ENCODE peak calls at places on chromosome 3, in seven cellular contexts. One of them, this sample, is unnamed.

GRCh38 chr3:183116051-183116614 is 16.8 kb upstream of the MCCC1 start:
- DNase-seq in SK-N-SH: peak
- DNase-seq in K562: peak
- DNase-seq in HCT116: no peak
- DNase-seq in GM12878: no peak
- DNase-seq in H1: peak
- DNase-seq in HepG2: peak
- DNase-seq in this sample: peak

GRCh38 chr3:147008886-147009285 is 397.5 kb downstream of the ZIC4 start:
- DNase-seq in HCT116: no peak
- DNase-seq in K562: no peak
- DNase-seq in H1: no peak
- DNase-seq in GM12878: no peak
- DNase-seq in HepG2: no peak
- DNase-seq in SK-N-SH: no peak
- DNase-seq in this sample: peak

GRCh38 chr3:152517517-152517916 is 248.8 kb downstream of the MBNL1 start:
- DNase-seq in H1: no peak
- DNase-seq in HCT116: no peak
- DNase-seq in GM12878: no peak
- DNase-seq in HepG2: no peak
- DNase-seq in SK-N-SH: no peak
- DNase-seq in K562: no peak
- DNase-seq in this sample: no peak

GRCh38 chr3:119924111-119925094 is 142.5 kb downstream of the NR1I2 start:
- DNase-seq in GM12878: no peak
- DNase-seq in HepG2: no peak
- DNase-seq in H1: no peak
- DNase-seq in SK-N-SH: no peak
- DNase-seq in K562: no peak
- DNase-seq in HCT116: no peak
- DNase-seq in this sample: no peak

GRCh38 chr3:144652573-144652972 is 681.0 kb downstream of the DIPK2A start:
- DNase-seq in HepG2: no peak
- DNase-seq in SK-N-SH: no peak
- DNase-seq in K562: no peak
- DNase-seq in GM12878: no peak
- DNase-seq in HCT116: no peak
- DNase-seq in H1: no peak
- DNase-seq in this sample: peak

GRCh38 chr3:129974451-129975331 is at the start of gene TRH:
- DNase-seq in H1: no peak
- DNase-seq in GM12878: no peak
- DNase-seq in SK-N-SH: peak
- DNase-seq in HCT116: no peak
- DNase-seq in K562: no peak
- DNase-seq in HepG2: no peak
- DNase-seq in this sample: no peak

GRCh38 chr3:74624301-74624700 is 9.8 kb upstream of the CNTN3 start:
- DNase-seq in GM12878: no peak
- DNase-seq in HCT116: no peak
- DNase-seq in SK-N-SH: no peak
- DNase-seq in H1: no peak
- DNase-seq in K562: no peak
- DNase-seq in HepG2: no peak
- DNase-seq in this sample: no peak

GRCh38 chr3:13197281-13197680 is 124.1 kb upstream of the IQSEC1 start:
- DNase-seq in HepG2: no peak
- DNase-seq in H1: no peak
- DNase-seq in GM12878: no peak
- DNase-seq in HCT116: no peak
- DNase-seq in K562: no peak
- DNase-seq in SK-N-SH: no peak
- DNase-seq in this sample: no peak

GRCh38 chr3:5029715-5030114 is 50.5 kb downstream of the BHLHE40 start:
- DNase-seq in H1: no peak
- DNase-seq in HCT116: no peak
- DNase-seq in GM12878: no peak
- DNase-seq in HepG2: no peak
- DNase-seq in K562: no peak
- DNase-seq in SK-N-SH: no peak
- DNase-seq in this sample: no peak

GRCh38 chr3:32975891-32976290 is 24.4 kb downstream of the CCR4 start:
- DNase-seq in GM12878: no peak
- DNase-seq in H1: no peak
- DNase-seq in K562: no peak
- DNase-seq in HCT116: no peak
- DNase-seq in SK-N-SH: no peak
- DNase-seq in HepG2: no peak
- DNase-seq in this sample: no peak

GRCh38 chr3:56783644-56784451 is 17.9 kb downstream of the ARHGEF3 start:
- DNase-seq in GM12878: peak
- DNase-seq in SK-N-SH: no peak
- DNase-seq in HepG2: peak
- DNase-seq in HCT116: no peak
- DNase-seq in K562: no peak
- DNase-seq in H1: no peak
- DNase-seq in this sample: peak
- TF ChIP-seq JUND in GM12878: peak
- TF ChIP-seq JUND in SK-N-SH: no peak
- TF ChIP-seq JUND in HepG2: no peak
- TF ChIP-seq JUND in HCT116: no peak
- TF ChIP-seq JUND in K562: no peak
- TF ChIP-seq JUND in H1: no peak
- TF ChIP-seq JUND in this sample: no peak

GRCh38 chr3:105747056-105747455 is 121.8 kb downstream of the CBLB start:
- DNase-seq in GM12878: no peak
- DNase-seq in H1: no peak
- DNase-seq in K562: no peak
- DNase-seq in SK-N-SH: no peak
- DNase-seq in HepG2: no peak
- DNase-seq in HCT116: no peak
- DNase-seq in this sample: no peak
- TF ChIP-seq JUND in GM12878: no peak
- TF ChIP-seq JUND in H1: no peak
- TF ChIP-seq JUND in K562: no peak
- TF ChIP-seq JUND in SK-N-SH: peak
- TF ChIP-seq JUND in HepG2: no peak
- TF ChIP-seq JUND in HCT116: no peak
- TF ChIP-seq JUND in this sample: no peak

DNA sequence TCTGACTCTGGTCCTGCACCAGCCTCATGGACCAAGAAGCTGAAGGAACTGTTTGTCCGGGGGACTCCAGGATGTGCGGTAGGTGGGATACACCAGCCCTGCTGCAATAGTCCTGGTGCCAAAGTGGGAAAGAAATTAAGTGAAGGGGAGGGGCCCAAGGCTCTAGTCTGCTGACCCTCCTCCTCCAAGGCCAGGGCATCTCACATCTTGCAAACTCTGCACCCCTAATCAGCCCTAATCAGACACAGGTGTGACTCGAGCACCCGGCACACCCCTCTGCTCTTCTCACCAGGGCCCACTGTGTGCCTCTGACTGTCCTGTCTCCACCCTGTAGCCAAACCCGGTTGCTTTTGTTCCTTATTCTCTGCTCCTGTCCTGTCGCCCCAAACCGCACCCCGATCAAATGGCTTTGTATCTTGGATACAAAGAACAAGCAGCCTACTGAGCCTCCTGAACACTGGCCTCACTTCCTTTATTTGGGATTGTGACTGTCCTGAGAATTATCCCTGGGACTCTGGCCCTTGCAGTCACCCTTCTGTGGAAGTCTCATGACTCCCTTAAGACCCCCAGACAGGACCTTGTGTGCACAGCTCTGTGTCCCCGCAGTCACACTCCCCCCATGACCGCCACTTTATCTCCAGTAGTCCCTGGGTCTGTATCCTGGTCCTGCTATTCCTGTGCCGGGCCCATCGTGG is 26.7 kb upstream of the SLC41A3 start:
- DNase-seq in HCT116: no peak
- DNase-seq in HepG2: no peak
- DNase-seq in H1: no peak
- DNase-seq in K562: no peak
- DNase-seq in SK-N-SH: no peak
- DNase-seq in GM12878: no peak
- DNase-seq in this sample: no peak
- TF ChIP-seq JUND in HCT116: no peak
- TF ChIP-seq JUND in HepG2: no peak
- TF ChIP-seq JUND in H1: no peak
- TF ChIP-seq JUND in K562: no peak
- TF ChIP-seq JUND in SK-N-SH: no peak
- TF ChIP-seq JUND in GM12878: no peak
- TF ChIP-seq JUND in this sample: no peak

DNA sequence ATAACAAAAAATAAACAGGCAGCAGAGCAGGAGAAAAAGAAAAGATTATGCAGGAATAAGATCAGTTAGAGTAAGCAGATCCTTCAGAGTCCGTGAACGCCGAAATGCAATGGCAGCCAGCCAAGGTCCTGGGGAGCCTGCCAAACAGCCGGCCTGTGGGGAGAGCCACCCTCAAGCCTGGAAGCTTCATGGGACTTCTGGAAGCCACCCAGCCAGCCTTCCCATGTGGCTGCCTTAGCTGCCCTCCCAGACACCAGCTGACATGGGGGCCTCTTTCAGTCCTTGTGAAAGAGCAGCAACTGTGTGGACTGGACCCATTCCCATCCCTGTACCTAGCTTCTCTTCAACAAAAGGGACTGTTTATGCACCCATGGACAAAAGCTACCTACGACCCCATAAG is 64.9 kb upstream of the RAD18 start:
- DNase-seq in SK-N-SH: peak
- DNase-seq in K562: no peak
- DNase-seq in GM12878: no peak
- DNase-seq in HCT116: no peak
- DNase-seq in HepG2: no peak
- DNase-seq in H1: no peak
- DNase-seq in this sample: no peak
- TF ChIP-seq JUND in SK-N-SH: no peak
- TF ChIP-seq JUND in K562: no peak
- TF ChIP-seq JUND in GM12878: no peak
- TF ChIP-seq JUND in HCT116: no peak
- TF ChIP-seq JUND in HepG2: no peak
- TF ChIP-seq JUND in H1: no peak
- TF ChIP-seq JUND in this sample: no peak

GRCh38 chr3:134326760-134327593 is 47.3 kb downstream of the AMOTL2 start:
- DNase-seq in K562: no peak
- DNase-seq in HepG2: peak
- DNase-seq in SK-N-SH: no peak
- DNase-seq in H1: no peak
- DNase-seq in GM12878: no peak
- DNase-seq in HCT116: no peak
- DNase-seq in this sample: no peak
- TF ChIP-seq JUND in K562: no peak
- TF ChIP-seq JUND in HepG2: no peak
- TF ChIP-seq JUND in SK-N-SH: peak
- TF ChIP-seq JUND in H1: peak
- TF ChIP-seq JUND in GM12878: no peak
- TF ChIP-seq JUND in HCT116: no peak
- TF ChIP-seq JUND in this sample: peak

GRCh38 chr3:25957026-25957425 is 167.1 kb downstream of the OXSM start:
- DNase-seq in H1: no peak
- DNase-seq in HCT116: no peak
- DNase-seq in GM12878: no peak
- DNase-seq in HepG2: no peak
- DNase-seq in SK-N-SH: no peak
- DNase-seq in K562: no peak
- DNase-seq in this sample: no peak
- TF ChIP-seq JUND in H1: no peak
- TF ChIP-seq JUND in HCT116: no peak
- TF ChIP-seq JUND in GM12878: no peak
- TF ChIP-seq JUND in HepG2: no peak
- TF ChIP-seq JUND in SK-N-SH: no peak
- TF ChIP-seq JUND in K562: no peak
- TF ChIP-seq JUND in this sample: no peak

DNA sequence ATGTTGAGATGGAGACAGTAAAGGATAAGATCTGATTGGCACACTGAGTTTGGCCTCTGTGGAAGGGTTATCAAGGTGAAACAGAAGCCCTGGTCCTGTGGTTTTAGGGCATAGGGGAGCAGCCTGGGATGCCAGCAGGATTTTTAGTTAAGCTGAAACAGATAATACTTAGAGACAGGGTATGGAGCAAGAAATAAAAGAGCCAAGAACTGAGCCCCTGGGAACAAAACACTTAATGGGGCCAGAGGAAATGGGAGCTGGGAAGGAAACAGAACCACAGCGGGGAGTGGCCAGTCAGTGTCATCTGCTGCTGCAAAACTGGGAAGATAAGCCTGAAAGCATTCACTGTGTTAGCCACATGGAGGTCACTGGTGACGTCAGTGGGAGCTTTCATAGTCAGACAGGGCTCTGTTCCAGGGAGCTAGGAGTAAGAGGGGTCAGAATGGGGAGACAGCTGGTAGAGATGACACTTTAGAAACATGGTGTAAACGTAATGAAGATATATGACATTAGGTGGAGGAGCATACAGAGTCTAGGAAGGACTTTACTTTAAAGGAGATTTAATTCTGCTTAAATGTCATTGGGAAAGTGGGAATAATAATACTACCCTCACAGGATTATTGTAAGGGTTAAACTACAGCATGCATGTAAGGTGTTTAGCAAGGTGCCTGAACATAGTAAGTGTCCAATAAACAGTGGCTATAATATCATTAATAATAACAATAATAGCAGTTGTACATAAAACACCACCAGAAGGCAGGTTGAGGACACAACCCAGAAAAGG is 172.7 kb upstream of the CTNNB1 start:
- DNase-seq in H1: no peak
- DNase-seq in HepG2: peak
- DNase-seq in K562: peak
- DNase-seq in GM12878: no peak
- DNase-seq in HCT116: no peak
- DNase-seq in SK-N-SH: peak
- DNase-seq in this sample: no peak
- TF ChIP-seq JUND in H1: no peak
- TF ChIP-seq JUND in HepG2: no peak
- TF ChIP-seq JUND in K562: peak
- TF ChIP-seq JUND in GM12878: no peak
- TF ChIP-seq JUND in HCT116: no peak
- TF ChIP-seq JUND in SK-N-SH: no peak
- TF ChIP-seq JUND in this sample: no peak

DNA sequence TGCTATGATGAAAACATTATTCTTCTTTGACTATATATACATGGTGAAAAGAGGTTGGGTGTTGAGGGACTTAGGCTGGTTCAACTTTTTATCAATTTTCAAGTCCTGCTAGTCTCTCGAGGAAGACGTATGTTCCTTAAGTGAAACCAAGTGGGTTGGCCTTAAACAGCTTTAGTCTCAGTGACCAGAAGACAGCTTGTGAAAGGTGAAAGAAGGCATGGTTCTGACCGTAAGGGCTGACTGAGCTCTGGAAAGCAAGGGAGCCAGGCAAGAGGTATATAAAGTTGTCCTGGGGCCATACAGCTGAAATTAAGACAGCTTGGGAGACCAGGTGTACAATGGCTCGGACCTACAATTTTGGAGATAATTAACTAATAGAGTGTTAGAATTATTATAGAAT is 128.9 kb upstream of the TP63 start:
- DNase-seq in SK-N-SH: no peak
- DNase-seq in HCT116: no peak
- DNase-seq in GM12878: no peak
- DNase-seq in K562: no peak
- DNase-seq in HepG2: no peak
- DNase-seq in H1: no peak
- DNase-seq in this sample: no peak
- TF ChIP-seq JUND in SK-N-SH: no peak
- TF ChIP-seq JUND in HCT116: no peak
- TF ChIP-seq JUND in GM12878: no peak
- TF ChIP-seq JUND in K562: no peak
- TF ChIP-seq JUND in HepG2: no peak
- TF ChIP-seq JUND in H1: no peak
- TF ChIP-seq JUND in this sample: no peak

GRCh38 chr3:88038561-88038960 is 20.2 kb downstream of the CGGBP1 start:
- DNase-seq in SK-N-SH: no peak
- DNase-seq in HepG2: no peak
- DNase-seq in K562: no peak
- DNase-seq in HCT116: no peak
- DNase-seq in GM12878: no peak
- DNase-seq in H1: no peak
- DNase-seq in this sample: no peak
- TF ChIP-seq JUND in SK-N-SH: no peak
- TF ChIP-seq JUND in HepG2: no peak
- TF ChIP-seq JUND in K562: no peak
- TF ChIP-seq JUND in HCT116: no peak
- TF ChIP-seq JUND in GM12878: no peak
- TF ChIP-seq JUND in H1: no peak
- TF ChIP-seq JUND in this sample: no peak